ENCODE peak calls at places on chromosomes 6 and 20, in eight cellular contexts. K, H, I, M, L, U, W and D are unnamed samples.

GRCh38 chr6:36914227-36914794 is 28.6 kb downstream of the C6orf89 start:
- DNase-seq in K (peak), H (peak), I (no peak), M (peak), L (no peak), U (no peak), W (peak), D (peak)

GRCh38 chr6:151242420-151242841 is 2.7 kb downstream of the AKAP12 start:
- DNase-seq in K (no peak), H (no peak), I (no peak), M (no peak), L (no peak), U (no peak), W (no peak), D (peak)

GRCh38 chr6:1670711-1671462 is 61.2 kb downstream of the FOXC1 start:
- DNase-seq in K (no peak), H (no peak), I (no peak), M (no peak), L (no peak), U (no peak), W (no peak), D (peak)

GRCh38 chr6:36129889-36130671 is at the start of gene MAPK13:
- DNase-seq in K (peak), H (peak), I (no peak), M (peak), L (no peak), U (peak), W (peak), D (no peak)

GRCh38 chr6:15715060-15715459 is 52.2 kb upstream of the DTNBP1 start:
- DNase-seq in K (no peak), H (peak), I (no peak), M (no peak), L (no peak), U (no peak), W (no peak), D (peak)

GRCh38 chr6:9502991-9503761 is 911.7 kb downstream of the TFAP2A start:
- DNase-seq in K (no peak), H (peak), I (no peak), M (no peak), L (no peak), U (no peak), W (no peak), D (peak)

GRCh38 chr6:140660295-140660694 is 1285.8 kb upstream of the CITED2 start:
- DNase-seq in K (no peak), H (no peak), I (peak), M (no peak), L (no peak), U (no peak), W (no peak), D (peak)

GRCh38 chr20:61556116-61556515 is 304.1 kb downstream of the CDH4 start:
- DNase-seq in K (no peak), H (peak), I (peak), M (no peak), L (no peak), U (no peak), W (no peak), D (peak)

GRCh38 chr6:7200598-7201443 is 93.1 kb downstream of the RREB1 start:
- DNase-seq in K (peak), H (no peak), I (no peak), M (no peak), L (no peak), U (peak), W (peak), D (no peak)

GRCh38 chr20:29742699-29743100 is 1514.8 kb upstream of the DEFB115 start:
- DNase-seq in K (no peak), H (no peak), I (no peak), M (no peak), L (no peak), U (no peak), W (no peak), D (no peak)

GRCh38 chr6:56046576-56046975 is 171.2 kb upstream of the BMP5 start:
- DNase-seq in K (peak), H (peak), I (peak), M (no peak), L (no peak), U (no peak), W (peak), D (peak)

GRCh38 chr20:62635852-62636251 is 6.5 kb upstream of the SLCO4A1 start:
- DNase-seq in K (no peak), H (no peak), I (no peak), M (no peak), L (no peak), U (no peak), W (no peak), D (no peak)

GRCh38 chr20:58710481-58711265 is 18.1 kb downstream of the NPEPL1 start:
- DNase-seq in K (no peak), H (no peak), I (no peak), M (peak), L (no peak), U (no peak), W (no peak), D (no peak)

GRCh38 chr6:16401868-16402267 is 163.5 kb downstream of the GMPR start:
- DNase-seq in K (no peak), H (no peak), I (no peak), M (no peak), L (no peak), U (no peak), W (no peak), D (no peak)

GRCh38 chr20:63497946-63498935 is 642 bp downstream of the EEF1A2 start:
- DNase-seq in K (peak), H (peak), I (no peak), M (no peak), L (no peak), U (no peak), W (no peak), D (peak)

GRCh38 chr6:5135783-5136376 is 50.7 kb downstream of the PPP1R3G start:
- DNase-seq in K (peak), H (peak), I (no peak), M (peak), L (no peak), U (peak), W (no peak), D (peak)

GRCh38 chr6:42901538-42901957 is 14.3 kb upstream of the PTCRA start:
- DNase-seq in K (peak), H (peak), I (peak), M (peak), L (peak), U (peak), W (peak), D (peak)

GRCh38 chr6:105432797-105433196 is 29.9 kb upstream of the PREP start:
- DNase-seq in K (peak), H (peak), I (peak), M (no peak), L (no peak), U (no peak), W (no peak), D (peak)

GRCh38 chr6:68651018-68651985 is 16.2 kb downstream of the ADGRB3 start:
- DNase-seq in K (no peak), H (no peak), I (no peak), M (no peak), L (no peak), U (no peak), W (no peak), D (no peak)

GRCh38 chr6:11772109-11772830 is 6.3 kb downstream of the ADTRP start:
- DNase-seq in K (peak), H (peak), I (peak), M (no peak), L (no peak), U (no peak), W (no peak), D (peak)

GRCh38 chr6:101397199-101397598 is 3.7 kb downstream of the GRIK2 start:
- DNase-seq in K (no peak), H (peak), I (no peak), M (no peak), L (no peak), U (peak), W (no peak), D (peak)

GRCh38 chr6:24882835-24883555 is 52.8 kb downstream of the RIPOR2 start:
- DNase-seq in K (no peak), H (no peak), I (no peak), M (no peak), L (no peak), U (no peak), W (no peak), D (no peak)

GRCh38 chr6:112337209-112337638 is 9.9 kb upstream of the RFPL4B start:
- DNase-seq in K (peak), H (peak), I (peak), M (no peak), L (no peak), U (no peak), W (no peak), D (peak)

GRCh38 chr6:157647261-157647915 is 175.7 kb upstream of the SNX9 start:
- DNase-seq in K (no peak), H (no peak), I (no peak), M (no peak), L (no peak), U (no peak), W (no peak), D (no peak)

GRCh38 chr6:2063547-2063946 is 181.9 kb downstream of the GMDS start:
- DNase-seq in K (no peak), H (no peak), I (no peak), M (no peak), L (no peak), U (no peak), W (no peak), D (no peak)

GRCh38 chr6:122712093-122712863 is 67.2 kb upstream of the FABP7 start:
- DNase-seq in K (no peak), H (peak), I (no peak), M (no peak), L (no peak), U (no peak), W (no peak), D (no peak)

GRCh38 chr20:35260426-35260825 is 17.5 kb downstream of the MMP24OS start:
- DNase-seq in K (no peak), H (no peak), I (no peak), M (no peak), L (no peak), U (no peak), W (no peak), D (no peak)

GRCh38 chr6:33297406-33297955 is 1.3 kb downstream of the RGL2 start:
- DNase-seq in K (peak), H (no peak), I (no peak), M (no peak), L (no peak), U (peak), W (peak), D (peak)

GRCh38 chr6:37971263-37971662 is 151.7 kb downstream of the ZFAND3 start:
- DNase-seq in K (no peak), H (peak), I (no peak), M (no peak), L (no peak), U (no peak), W (no peak), D (no peak)

GRCh38 chr6:87105823-87106222 is 10.9 kb upstream of the CGA start:
- DNase-seq in K (no peak), H (peak), I (no peak), M (no peak), L (no peak), U (no peak), W (no peak), D (peak)

GRCh38 chr6:30145818-30146217 is 9.9 kb downstream of the TRIM40 start:
- DNase-seq in K (no peak), H (no peak), I (no peak), M (no peak), L (no peak), U (no peak), W (no peak), D (no peak)

GRCh38 chr20:3890410-3890751 is 1.2 kb downstream of the PANK2 start:
- DNase-seq in K (no peak), H (peak), I (no peak), M (no peak), L (no peak), U (peak), W (no peak), D (peak)

GRCh38 chr20:44800398-44801046 is 9.8 kb downstream of the RIMS4 start:
- DNase-seq in K (no peak), H (no peak), I (no peak), M (no peak), L (no peak), U (peak), W (no peak), D (no peak)

GRCh38 chr6:32882879-32883250 is 28.9 kb downstream of the PSMB9 start:
- DNase-seq in K (no peak), H (peak), I (no peak), M (no peak), L (no peak), U (no peak), W (no peak), D (peak)

GRCh38 chr6:15330174-15330934 is 84.5 kb downstream of the JARID2 start:
- DNase-seq in K (no peak), H (peak), I (no peak), M (no peak), L (no peak), U (no peak), W (no peak), D (peak)

GRCh38 chr6:34586327-34587040 is 30.4 kb upstream of the SPDEF start:
- DNase-seq in K (no peak), H (no peak), I (no peak), M (no peak), L (no peak), U (no peak), W (no peak), D (no peak)

GRCh38 chr20:6519556-6519955 is 247.9 kb upstream of the BMP2 start:
- DNase-seq in K (no peak), H (peak), I (no peak), M (no peak), L (no peak), U (no peak), W (no peak), D (no peak)

GRCh38 chr6:118881440-118882313 is 12.3 kb upstream of the ASF1A start:
- DNase-seq in K (no peak), H (no peak), I (no peak), M (no peak), L (no peak), U (peak), W (no peak), D (no peak)

GRCh38 chr6:184161-184695 is 108.1 kb upstream of the DUSP22 start:
- DNase-seq in K (no peak), H (no peak), I (no peak), M (no peak), L (no peak), U (no peak), W (no peak), D (no peak)